ENCODE peak calls at places on chromosome 10, in eight cellular contexts. I, Z, T, Y, L, H, N and X are unnamed samples.

GRCh38 chr10:34994565-34995142 is 95.5 kb downstream of the CUL2 start:
- DNase-seq in Z (peak), Y (peak), T (peak), H (no peak), L (no peak), N (peak), I (peak), X (peak)

GRCh38 chr10:32957341-32958084 is 517 bp downstream of the ITGB1 start:
- DNase-seq in H (peak), Z (peak), L (peak), I (peak), Y (peak), N (peak), T (peak), X (peak)

GRCh38 chr10:46530249-46531186 is 25.9 kb downstream of the GPRIN2 start:
- DNase-seq in H (no peak), T (no peak), N (no peak), Z (peak), L (peak), I (no peak), Y (no peak), X (peak)

GRCh38 chr10:84156768-84157167 is 16.8 kb upstream of the GPR15LG start:
- DNase-seq in H (no peak), I (no peak), Z (peak), L (no peak), Y (no peak), N (no peak), T (no peak), X (no peak)

GRCh38 chr10:98097175-98097574 is 37.3 kb upstream of the R3HCC1L start:
- DNase-seq in N (no peak), Z (no peak), H (no peak), I (no peak), L (no peak), Y (no peak), T (no peak), X (no peak)

GRCh38 chr10:91190876-91191580 is 29.4 kb upstream of the PCGF5 start:
- DNase-seq in L (no peak), H (no peak), T (no peak), Y (no peak), I (no peak), Z (peak), N (no peak), X (no peak)

GRCh38 chr10:106181491-106181890 is 983.0 kb downstream of the SORCS1 start:
- DNase-seq in L (no peak), I (no peak), N (no peak), Y (no peak), H (no peak), Z (peak), T (no peak), X (no peak)

GRCh38 chr10:15363031-15363430 is 8.1 kb downstream of the FAM171A1 start:
- DNase-seq in I (no peak), T (no peak), L (no peak), Z (no peak), H (no peak), Y (no peak), N (no peak), X (no peak)

GRCh38 chr10:50929670-50930069 is 44.2 kb upstream of the A1CF start:
- DNase-seq in N (no peak), L (no peak), Y (no peak), I (no peak), T (no peak), H (no peak), Z (no peak), X (no peak)

GRCh38 chr10:29723704-29724103 is 88.9 kb upstream of the SVIL start:
- DNase-seq in Z (peak), I (no peak), Y (no peak), H (no peak), L (no peak), T (no peak), N (no peak), X (no peak)

GRCh38 chr10:44353721-44354120 is 31.2 kb downstream of the CXCL12 start:
- DNase-seq in H (no peak), I (no peak), N (no peak), Y (no peak), Z (no peak), T (no peak), L (peak), X (no peak)

GRCh38 chr10:127974911-127975310 is 68.0 kb downstream of the PTPRE start:
- DNase-seq in H (no peak), L (no peak), N (no peak), T (no peak), Z (no peak), I (no peak), Y (no peak), X (no peak)

GRCh38 chr10:113000876-113001598 is 51.0 kb downstream of the TCF7L2 start:
- DNase-seq in N (peak), Z (no peak), L (no peak), Y (no peak), T (no peak), I (no peak), H (no peak), X (no peak)

GRCh38 chr10:61662794-61663259 is at the start of gene CABCOCO1:
- DNase-seq in Y (peak), T (peak), I (peak), H (no peak), N (peak), L (peak), Z (peak), X (peak)

GRCh38 chr10:19904202-19904661 is 88.0 kb downstream of the PLXDC2 start:
- DNase-seq in N (no peak), Y (no peak), I (no peak), T (no peak), L (no peak), Z (peak), H (no peak), X (no peak)

GRCh38 chr10:103918053-103918846 is at the start of gene STN1:
- DNase-seq in H (peak), T (peak), N (peak), L (peak), I (peak), Z (peak), Y (peak), X (peak)

GRCh38 chr10:5293691-5294550 is 70.8 kb upstream of the UCN3 start:
- DNase-seq in L (peak), N (peak), Y (no peak), I (peak), H (peak), Z (peak), T (peak), X (peak)

GRCh38 chr10:77564781-77565589 is 72.6 kb downstream of the KCNMA1 start:
- DNase-seq in N (no peak), L (no peak), I (no peak), T (peak), Z (peak), Y (no peak), H (no peak), X (no peak)

GRCh38 chr10:120741415-120741814 is 109.7 kb upstream of the WDR11 start:
- DNase-seq in I (peak), H (no peak), N (no peak), Y (no peak), Z (no peak), T (no peak), L (no peak), X (no peak)

GRCh38 chr10:3779146-3779707 is 5.8 kb downstream of the KLF6 start:
- DNase-seq in H (no peak), L (no peak), I (no peak), Z (peak), T (no peak), N (no peak), Y (no peak), X (no peak)

GRCh38 chr10:87750001-87750651 is 67.9 kb downstream of the ATAD1 start:
- DNase-seq in Y (no peak), N (no peak), Z (peak), I (peak), L (no peak), T (no peak), H (no peak), X (no peak)

GRCh38 chr10:13256627-13257026 is 22.5 kb upstream of the UCMA start:
- DNase-seq in N (no peak), T (no peak), I (no peak), Y (no peak), L (no peak), Z (no peak), H (no peak), X (no peak)

GRCh38 chr10:124129471-124129870 is 36.1 kb upstream of the CHST15 start:
- DNase-seq in L (no peak), T (no peak), I (no peak), Z (no peak), N (no peak), H (no peak), Y (no peak), X (no peak)

GRCh38 chr10:132523561-132524442 is 13.8 kb upstream of the INPP5A start:
- DNase-seq in Y (no peak), I (no peak), L (peak), N (no peak), H (no peak), Z (no peak), T (no peak), X (no peak)

GRCh38 chr10:77392236-77392721 is 245.3 kb downstream of the KCNMA1 start:
- DNase-seq in N (no peak), T (no peak), Z (no peak), L (no peak), I (peak), H (no peak), Y (no peak), X (no peak)

GRCh38 chr10:79424221-79425073 is 21.0 kb downstream of the ZCCHC24 start:
- DNase-seq in I (peak), H (no peak), Z (peak), N (peak), T (no peak), L (peak), Y (no peak), X (peak)

GRCh38 chr10:26939290-26939956 is 78.7 kb upstream of the ABI1 start:
- DNase-seq in Z (no peak), H (no peak), T (no peak), I (no peak), Y (no peak), L (no peak), N (no peak), X (no peak)

GRCh38 chr10:86366902-86367338 is 325 bp upstream of the GRID1 start:
- DNase-seq in H (no peak), L (peak), T (no peak), Y (no peak), N (no peak), Z (no peak), I (no peak), X (no peak)

GRCh38 chr10:51100221-51100620 is 25.9 kb downstream of the PRKG1 start:
- DNase-seq in N (no peak), Z (peak), L (no peak), H (no peak), Y (no peak), T (no peak), I (no peak), X (no peak)

GRCh38 chr10:125043824-125044658 is 102.1 kb downstream of the ZRANB1 start:
- DNase-seq in N (no peak), L (no peak), Y (no peak), I (no peak), T (no peak), H (no peak), Z (no peak), X (no peak)

GRCh38 chr10:12644380-12645144 is 295.2 kb downstream of the CAMK1D start:
- DNase-seq in L (no peak), Z (no peak), H (no peak), N (no peak), I (no peak), T (no peak), Y (no peak), X (no peak)

GRCh38 chr10:17120711-17121110 is 8.9 kb downstream of the CUBN start:
- DNase-seq in N (no peak), Y (no peak), T (no peak), I (no peak), Z (peak), H (no peak), L (no peak), X (no peak)

GRCh38 chr10:100100651-100101525 is 19.2 kb upstream of the CPN1 start:
- DNase-seq in Z (peak), N (no peak), H (no peak), Y (no peak), L (no peak), I (no peak), T (no peak), X (no peak)

GRCh38 chr10:87837445-87837844 is 19.4 kb upstream of the ATAD1 start:
- DNase-seq in Y (no peak), I (no peak), Z (no peak), H (no peak), T (no peak), N (no peak), L (no peak), X (no peak)

GRCh38 chr10:110415809-110416208 is 81.9 kb upstream of the DUSP5 start:
- DNase-seq in Y (no peak), N (no peak), H (no peak), I (no peak), T (no peak), Z (no peak), L (no peak), X (no peak)

GRCh38 chr10:119270893-119271361 is 63.6 kb downstream of the GRK5 start:
- DNase-seq in Z (peak), L (peak), H (peak), Y (no peak), T (no peak), N (peak), I (no peak), X (peak)

GRCh38 chr10:94358480-94358879 is 4.3 kb downstream of the NOC3L start:
- DNase-seq in I (no peak), Z (peak), T (no peak), Y (no peak), L (no peak), N (no peak), H (no peak), X (no peak)